ENCODE peak calls at places on chromosomes 11 and 22, in ten cellular contexts. P, Q, V, R, F, L, O, A, D and E are unnamed samples.

GRCh38 chr11:126561327-126561893 is 205.9 kb downstream of the ST3GAL4 start:
- DNase-seq in Q (peak), L (no peak), V (no peak), R (peak), A (no peak), F (peak), O (no peak), P (peak), D (peak), E (no peak)

GRCh38 chr11:76810151-76810853 is 27.1 kb downstream of the TSKU start:
- DNase-seq in P (peak), V (peak), L (no peak), A (no peak), R (peak), Q (no peak), D (no peak), F (peak), O (no peak), E (no peak)

GRCh38 chr11:67211656-67212436 is 54.4 kb upstream of the GRK2 start:
- DNase-seq in V (no peak), R (no peak), O (no peak), F (no peak), P (no peak), Q (no peak), L (no peak), A (no peak), D (no peak), E (no peak)

GRCh38 chr11:96241351-96241841 is 101.6 kb downstream of the MAML2 start:
- DNase-seq in Q (no peak), V (no peak), A (no peak), D (no peak), O (no peak), F (no peak), P (no peak), R (no peak), L (no peak), E (no peak)

GRCh38 chr22:47713880-47714452 is 951.5 kb downstream of the TBC1D22A start:
- DNase-seq in D (no peak), Q (no peak), O (no peak), P (no peak), R (no peak), F (no peak), A (no peak), V (no peak), L (no peak), E (no peak)

GRCh38 chr22:29096736-29097669 is 24.2 kb downstream of the KREMEN1 start:
- DNase-seq in L (no peak), Q (no peak), O (peak), A (no peak), V (no peak), F (no peak), P (peak), D (no peak), R (no peak), E (no peak)

GRCh38 chr11:122491486-122491885 is 164.0 kb upstream of the UBASH3B start:
- DNase-seq in V (no peak), F (no peak), O (no peak), R (no peak), D (no peak), P (peak), Q (no peak), L (no peak), A (no peak), E (no peak)

GRCh38 chr11:128302425-128303186 is 284.8 kb downstream of the ETS1 start:
- DNase-seq in Q (no peak), R (no peak), F (no peak), P (no peak), D (no peak), V (no peak), L (peak), A (no peak), O (no peak), E (no peak)

GRCh38 chr11:64516226-64516625 is 74.8 kb upstream of the SLC22A12 start:
- DNase-seq in V (no peak), A (no peak), D (no peak), L (no peak), O (no peak), F (no peak), Q (no peak), R (no peak), P (no peak), E (no peak)

GRCh38 chr11:112588252-112588668 is 327.6 kb upstream of the PLET1 start:
- DNase-seq in F (peak), D (peak), A (peak), R (peak), Q (peak), V (no peak), P (peak), O (peak), L (peak), E (peak)

GRCh38 chr11:69799097-69799496 is 20.1 kb downstream of the FGF3 start:
- DNase-seq in A (no peak), P (no peak), O (no peak), L (no peak), D (no peak), F (no peak), R (no peak), Q (no peak), V (no peak), E (no peak)

GRCh38 chr22:29842740-29843139 is 4.7 kb upstream of the ASCC2 start:
- DNase-seq in O (no peak), L (no peak), A (no peak), Q (peak), D (no peak), P (peak), R (peak), F (peak), V (no peak), E (no peak)